ENCODE peak calls at places on chromosomes 1 and 21, in ten cellular contexts. W is heart right ventricle, E is NCI-H774, O is GM03348, K is iris pigment epithelial cell, X is ELF-1, S is M059J, J is GM19239, G is NCI-H748 treated with DMSO at 0.1 percent for 48 hours, F is EH. P is an unnamed sample.

GRCh38 chr1:150576794-150577556 is 2.4 kb downstream of the MCL1 start:
- DNase-seq in E (no peak), G (no peak), S (peak; percentile 43), K (no peak), O (no peak), X (no peak), W (no peak), F (peak; percentile 22), J (no peak), P (no peak)

GRCh38 chr1:29579821-29580425 is 343.6 kb downstream of the PTPRU start:
- DNase-seq in K (peak; percentile 72), O (peak; percentile 52), W (no peak), J (no peak), E (no peak), S (peak; percentile 85), X (no peak), G (no peak), F (peak; percentile 46), P (no peak)

GRCh38 chr1:183699643-183700160 is 46.6 kb upstream of the APOBEC4 start:
- DNase-seq in E (no peak), K (peak; percentile 78), X (peak; percentile 60), S (peak; percentile 12), G (no peak), W (no peak), J (no peak), O (no peak), F (no peak), P (no peak)

GRCh38 chr1:54465351-54465811 is 59.2 kb upstream of the SSBP3 start:
- DNase-seq in F (no peak), G (no peak), W (no peak), K (no peak), S (no peak), J (no peak), O (no peak), X (no peak), E (no peak), P (no peak)

GRCh38 chr1:223833948-223834347 is 11.8 kb downstream of the TP53BP2 start:
- DNase-seq in X (no peak), S (no peak), W (no peak), E (no peak), F (no peak), J (no peak), K (no peak), G (no peak), O (no peak), P (no peak)

GRCh38 chr1:97433520-97434175 is 487.2 kb downstream of the DPYD start:
- DNase-seq in G (no peak), E (no peak), S (peak; percentile 33), F (peak; percentile 88), J (no peak), W (no peak), O (peak; percentile 69), X (no peak), K (peak; percentile 92), P (no peak)

GRCh38 chr1:109239580-109240068 is 9.7 kb upstream of the CELSR2 start:
- DNase-seq in O (peak; percentile 58), F (peak; percentile 58), X (peak; percentile 83), S (peak; percentile 55), W (no peak), G (peak; percentile 11), K (peak; percentile 56), J (no peak), E (no peak), P (peak; percentile 66)

GRCh38 chr1:154445040-154445472 is 39.9 kb downstream of the IL6R start:
- DNase-seq in E (no peak), S (peak; percentile 98), J (peak; percentile 50), O (peak; percentile 67), K (peak; percentile 67), F (peak; percentile 88), W (no peak), G (no peak), X (no peak), P (no peak)

GRCh38 chr1:230930986-230931385 is 47.7 kb downstream of the TTC13 start:
- DNase-seq in G (no peak), X (no peak), K (no peak), S (no peak), F (no peak), W (no peak), O (no peak), J (no peak), E (no peak), P (no peak)

GRCh38 chr21:36699026-36699545 is at the start of gene SIM2:
- DNase-seq in X (peak; percentile 67), W (no peak), E (peak; percentile 55), F (peak; percentile 27), J (no peak), G (peak; percentile 6), O (no peak), K (peak; percentile 27), S (peak; percentile 66), P (peak; percentile 63)

GRCh38 chr1:24635195-24635843 is 7.8 kb upstream of the SRRM1 start:
- DNase-seq in E (peak; percentile 12), J (peak; percentile 17), G (peak; percentile 37), X (no peak), F (peak; percentile 77), K (peak; percentile 82), O (peak; percentile 80), S (peak; percentile 74), W (no peak), P (peak; percentile 60)

GRCh38 chr1:155526356-155526755 is 36.2 kb downstream of the ASH1L start:
- DNase-seq in K (no peak), G (no peak), W (no peak), E (no peak), X (no peak), O (no peak), S (no peak), F (no peak), J (no peak), P (no peak)

GRCh38 chr1:156693858-156694562 is 11.4 kb downstream of the CRABP2 start:
- DNase-seq in K (no peak), J (no peak), F (peak; percentile 27), E (no peak), O (no peak), X (peak; percentile 87), W (no peak), S (peak; percentile 40), G (no peak), P (no peak)

GRCh38 chr1:157575744-157576143 is 22.1 kb downstream of the FCRL4 start:
- DNase-seq in J (no peak), E (no peak), G (no peak), K (no peak), O (no peak), S (no peak), W (no peak), X (no peak), F (no peak), P (no peak)

P was measured in NCI-H345.